ENCODE peak calls at places on chromosomes 5 and 9, in seven cellular contexts. One of them, this sample, is unnamed.
A peak's percentile ranks its signal among the peaks of the same experiment; 100 is the strongest.

GRCh38 chr9:89843074-89843473 is 238.3 kb downstream of the GADD45G start:
- DNase-seq in astrocyte: no peak
- DNase-seq in heart right ventricle: no peak
- DNase-seq in GM23338: no peak
- DNase-seq in body of pancreas: no peak
- DNase-seq in IMR-90: no peak
- DNase-seq in A673: no peak
- DNase-seq in this sample: no peak

GRCh38 chr9:70491798-70492736 is 77.6 kb upstream of the KLF9 start:
- DNase-seq in astrocyte: no peak
- DNase-seq in heart right ventricle: no peak
- DNase-seq in GM23338: no peak
- DNase-seq in body of pancreas: no peak
- DNase-seq in IMR-90: no peak
- DNase-seq in A673: no peak
- DNase-seq in this sample: no peak

GRCh38 chr5:54361683-54362411 is 51.5 kb upstream of the ARL15 start:
- DNase-seq in astrocyte: no peak
- DNase-seq in heart right ventricle: peak; percentile 46
- DNase-seq in GM23338: no peak
- DNase-seq in body of pancreas: peak; percentile 33
- DNase-seq in IMR-90: no peak
- DNase-seq in A673: no peak
- DNase-seq in this sample: no peak

GRCh38 chr5:169171495-169171894 is 129.4 kb downstream of the SLIT3 start:
- DNase-seq in astrocyte: no peak
- DNase-seq in heart right ventricle: no peak
- DNase-seq in GM23338: peak; percentile 43
- DNase-seq in body of pancreas: no peak
- DNase-seq in IMR-90: no peak
- DNase-seq in A673: no peak
- DNase-seq in this sample: no peak

GRCh38 chr5:110549301-110549700 is 177.2 kb downstream of the TMEM232 start:
- DNase-seq in astrocyte: no peak
- DNase-seq in heart right ventricle: no peak
- DNase-seq in GM23338: no peak
- DNase-seq in body of pancreas: no peak
- DNase-seq in IMR-90: no peak
- DNase-seq in A673: no peak
- DNase-seq in this sample: no peak

GRCh38 chr9:7965091-7965490 is 165.5 kb upstream of the DMAC1 start:
- DNase-seq in astrocyte: no peak
- DNase-seq in heart right ventricle: no peak
- DNase-seq in GM23338: no peak
- DNase-seq in body of pancreas: no peak
- DNase-seq in IMR-90: no peak
- DNase-seq in A673: no peak
- DNase-seq in this sample: peak; percentile 59

GRCh38 chr5:67495072-67495471 is 298.5 kb upstream of the CD180 start:
- DNase-seq in astrocyte: no peak
- DNase-seq in heart right ventricle: no peak
- DNase-seq in GM23338: no peak
- DNase-seq in body of pancreas: no peak
- DNase-seq in IMR-90: no peak
- DNase-seq in A673: no peak
- DNase-seq in this sample: no peak

GRCh38 chr5:94700592-94700991 is 82.1 kb downstream of the SLF1 start:
- DNase-seq in astrocyte: no peak
- DNase-seq in heart right ventricle: no peak
- DNase-seq in GM23338: no peak
- DNase-seq in body of pancreas: no peak
- DNase-seq in IMR-90: no peak
- DNase-seq in A673: no peak
- DNase-seq in this sample: no peak

GRCh38 chr9:135468866-135469521 is 10.6 kb upstream of the PPP1R26 start:
- DNase-seq in astrocyte: no peak
- DNase-seq in heart right ventricle: no peak
- DNase-seq in GM23338: no peak
- DNase-seq in body of pancreas: no peak
- DNase-seq in IMR-90: peak; percentile 46
- DNase-seq in A673: peak; percentile 83
- DNase-seq in this sample: no peak

GRCh38 chr9:113589890-113590289 is 126.4 kb downstream of the RGS3 start:
- DNase-seq in astrocyte: no peak
- DNase-seq in heart right ventricle: no peak
- DNase-seq in GM23338: no peak
- DNase-seq in body of pancreas: no peak
- DNase-seq in IMR-90: peak; percentile 66
- DNase-seq in A673: peak; percentile 61
- DNase-seq in this sample: no peak

GRCh38 chr9:19162026-19162366 is 34.7 kb upstream of the PLIN2 start:
- DNase-seq in astrocyte: no peak
- DNase-seq in heart right ventricle: no peak
- DNase-seq in GM23338: no peak
- DNase-seq in body of pancreas: no peak
- DNase-seq in IMR-90: no peak
- DNase-seq in A673: no peak
- DNase-seq in this sample: no peak

GRCh38 chr5:103014983-103015382 is 105.0 kb downstream of the GIN1 start:
- DNase-seq in astrocyte: peak; percentile 16
- DNase-seq in heart right ventricle: no peak
- DNase-seq in GM23338: no peak
- DNase-seq in body of pancreas: no peak
- DNase-seq in IMR-90: peak; percentile 78
- DNase-seq in A673: no peak
- DNase-seq in this sample: no peak

GRCh38 chr5:42590566-42590965 is 166.1 kb upstream of the CCDC152 start:
- DNase-seq in astrocyte: no peak
- DNase-seq in heart right ventricle: no peak
- DNase-seq in GM23338: no peak
- DNase-seq in body of pancreas: no peak
- DNase-seq in IMR-90: no peak
- DNase-seq in A673: no peak
- DNase-seq in this sample: no peak

GRCh38 chr5:42587056-42587723 is 164.0 kb downstream of the GHR start:
- DNase-seq in astrocyte: no peak
- DNase-seq in heart right ventricle: no peak
- DNase-seq in GM23338: no peak
- DNase-seq in body of pancreas: no peak
- DNase-seq in IMR-90: no peak
- DNase-seq in A673: no peak
- DNase-seq in this sample: no peak

GRCh38 chr5:42582723-42583122 is 159.5 kb downstream of the GHR start:
- DNase-seq in astrocyte: no peak
- DNase-seq in heart right ventricle: no peak
- DNase-seq in GM23338: no peak
- DNase-seq in body of pancreas: no peak
- DNase-seq in IMR-90: no peak
- DNase-seq in A673: no peak
- DNase-seq in this sample: no peak

GRCh38 chr5:42583322-42583721 is 160.1 kb downstream of the GHR start:
- DNase-seq in astrocyte: peak; percentile 20
- DNase-seq in heart right ventricle: peak; percentile 22
- DNase-seq in GM23338: peak; percentile 86
- DNase-seq in body of pancreas: peak; percentile 77
- DNase-seq in IMR-90: peak; percentile 38
- DNase-seq in A673: peak; percentile 45
- DNase-seq in this sample: peak; percentile 58

GRCh38 chr5:42586625-42587024 is 163.4 kb downstream of the GHR start:
- DNase-seq in astrocyte: no peak
- DNase-seq in heart right ventricle: peak; percentile 56
- DNase-seq in GM23338: no peak
- DNase-seq in body of pancreas: peak; percentile 21
- DNase-seq in IMR-90: no peak
- DNase-seq in A673: no peak
- DNase-seq in this sample: peak; percentile 89
- H3K4me1 ChIP-seq in astrocyte: no peaks in the 10 kb centered on the region
- H3K4me1 ChIP-seq in heart right ventricle: peaks cover 36% of the 10 kb centered on the region
- H3K4me1 ChIP-seq in GM23338: no peaks in the 10 kb centered on the region
- H3K4me1 ChIP-seq in body of pancreas: peaks cover 16% of the 10 kb centered on the region
- H3K4me1 ChIP-seq in IMR-90: no peaks in the 10 kb centered on the region
- H3K4me1 ChIP-seq in A673: no peaks in the 10 kb centered on the region
- H3K4me1 ChIP-seq in this sample: no peaks in the 10 kb centered on the region

GRCh38 chr5:127396490-127397155 is 106.0 kb downstream of the MEGF10 start:
- DNase-seq in astrocyte: no peak
- DNase-seq in heart right ventricle: no peak
- DNase-seq in GM23338: peak; percentile 30
- DNase-seq in body of pancreas: no peak
- DNase-seq in IMR-90: no peak
- DNase-seq in A673: no peak
- DNase-seq in this sample: no peak
- TF ChIP-seq CTCF in astrocyte: no peak
- TF ChIP-seq CTCF in heart right ventricle: no peak
- TF ChIP-seq CTCF in GM23338: peak; percentile 58
- TF ChIP-seq CTCF in body of pancreas: no peak
- TF ChIP-seq CTCF in IMR-90: no peak
- TF ChIP-seq CTCF in A673: no peak
- TF ChIP-seq CTCF in this sample: no peak

GRCh38 chr9:137612741-137613142 is 6.1 kb upstream of the EHMT1 start:
- DNase-seq in astrocyte: no peak
- DNase-seq in heart right ventricle: no peak
- DNase-seq in GM23338: no peak
- DNase-seq in body of pancreas: no peak
- DNase-seq in IMR-90: no peak
- DNase-seq in A673: no peak
- DNase-seq in this sample: no peak
- H3K4me1 ChIP-seq in astrocyte: peaks cover 22% of the 10 kb centered on the region
- H3K4me1 ChIP-seq in heart right ventricle: peaks cover 31% of the 10 kb centered on the region
- H3K4me1 ChIP-seq in GM23338: peaks cover 8% of the 10 kb centered on the region
- H3K4me1 ChIP-seq in body of pancreas: peaks cover 71% of the 10 kb centered on the region
- H3K4me1 ChIP-seq in IMR-90: peaks cover 16% of the 10 kb centered on the region
- H3K4me1 ChIP-seq in A673: peaks cover 4% of the 10 kb centered on the region
- H3K4me1 ChIP-seq in this sample: peaks cover 21% of the 10 kb centered on the region

GRCh38 chr9:88278036-88278435 is 110.2 kb upstream of the SPIN1 start:
- DNase-seq in astrocyte: no peak
- DNase-seq in heart right ventricle: no peak
- DNase-seq in GM23338: peak; percentile 32
- DNase-seq in body of pancreas: no peak
- DNase-seq in IMR-90: no peak
- DNase-seq in A673: no peak
- DNase-seq in this sample: no peak

GRCh38 chr9:88280816-88281382 is 107.3 kb upstream of the SPIN1 start:
- DNase-seq in astrocyte: peak; percentile 80
- DNase-seq in heart right ventricle: no peak
- DNase-seq in GM23338: peak; percentile 73
- DNase-seq in body of pancreas: no peak
- DNase-seq in IMR-90: peak; percentile 76
- DNase-seq in A673: no peak
- DNase-seq in this sample: no peak
- TF ChIP-seq CTCF in astrocyte: peak; percentile 29
- TF ChIP-seq CTCF in heart right ventricle: no peak
- TF ChIP-seq CTCF in GM23338: peak; percentile 54
- TF ChIP-seq CTCF in body of pancreas: no peak
- TF ChIP-seq CTCF in IMR-90: no peak
- TF ChIP-seq CTCF in A673: no peak
- TF ChIP-seq CTCF in this sample: no peak

GRCh38 chr9:92315456-92315855 is 9.7 kb downstream of the NOL8 start:
- DNase-seq in astrocyte: no peak
- DNase-seq in heart right ventricle: no peak
- DNase-seq in GM23338: no peak
- DNase-seq in body of pancreas: no peak
- DNase-seq in IMR-90: no peak
- DNase-seq in A673: no peak
- DNase-seq in this sample: no peak
- H3K4me1 ChIP-seq in astrocyte: no peaks in the 10 kb centered on the region
- H3K4me1 ChIP-seq in heart right ventricle: peaks cover 14% of the 10 kb centered on the region
- H3K4me1 ChIP-seq in GM23338: no peaks in the 10 kb centered on the region
- H3K4me1 ChIP-seq in body of pancreas: no peaks in the 10 kb centered on the region
- H3K4me1 ChIP-seq in IMR-90: peaks cover 3% of the 10 kb centered on the region
- H3K4me1 ChIP-seq in A673: no peaks in the 10 kb centered on the region
- H3K4me1 ChIP-seq in this sample: no peaks in the 10 kb centered on the region

DNA sequence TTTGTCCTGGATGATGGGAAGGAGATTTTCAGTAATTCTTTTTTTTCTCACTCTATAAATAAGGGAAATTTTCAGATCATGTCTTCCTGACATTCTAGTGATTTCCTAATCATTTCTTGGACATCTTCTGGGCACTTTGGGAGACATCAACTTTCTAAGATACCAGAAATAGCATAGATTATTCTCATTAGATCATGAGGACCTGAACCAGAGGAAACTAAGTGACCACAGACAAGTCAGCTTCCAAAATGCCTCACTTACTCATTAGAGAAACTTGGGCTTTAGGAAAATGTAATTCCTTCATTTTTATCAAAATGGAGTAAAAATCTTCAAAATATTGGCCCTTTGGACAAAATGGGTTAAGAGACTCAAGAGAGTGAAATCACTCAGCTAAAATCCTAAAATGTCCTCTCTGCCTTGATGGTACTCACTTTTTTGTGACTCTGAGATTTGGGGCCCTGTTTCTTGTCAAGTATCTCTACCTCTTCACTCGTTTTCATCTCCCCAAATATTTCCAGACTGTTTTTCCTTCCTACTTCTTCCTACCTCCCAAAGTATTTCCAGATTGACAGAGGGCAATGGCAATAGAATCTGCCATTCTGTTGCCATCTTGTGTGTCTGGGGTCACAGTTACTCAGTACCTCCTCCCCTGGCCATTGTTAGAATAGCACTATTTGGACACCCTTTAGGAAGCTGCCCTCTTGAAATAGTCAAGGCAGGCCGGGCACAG is 194.5 kb downstream of the NR3C1 start:
- DNase-seq in astrocyte: peak; percentile 57
- DNase-seq in heart right ventricle: no peak
- DNase-seq in GM23338: peak; percentile 34
- DNase-seq in body of pancreas: no peak
- DNase-seq in IMR-90: peak; percentile 47
- DNase-seq in A673: peak; percentile 23
- DNase-seq in this sample: no peak
- TF ChIP-seq CTCF in astrocyte: no peak
- TF ChIP-seq CTCF in heart right ventricle: no peak
- TF ChIP-seq CTCF in GM23338: peak; percentile 44
- TF ChIP-seq CTCF in body of pancreas: no peak
- TF ChIP-seq CTCF in IMR-90: peak; percentile 11
- TF ChIP-seq CTCF in A673: peak; percentile 26
- TF ChIP-seq CTCF in this sample: no peak

GRCh38 chr9:120366646-120367019 is 213.3 kb downstream of the CDK5RAP2 start:
- DNase-seq in astrocyte: peak; percentile 93
- DNase-seq in heart right ventricle: no peak
- DNase-seq in GM23338: peak; percentile 89
- DNase-seq in body of pancreas: peak; percentile 51
- DNase-seq in IMR-90: peak; percentile 91
- DNase-seq in A673: peak; percentile 55
- DNase-seq in this sample: no peak
- H3K4me1 ChIP-seq in astrocyte: peaks cover 7% of the 10 kb centered on the region
- H3K4me1 ChIP-seq in heart right ventricle: peaks cover 3% of the 10 kb centered on the region
- H3K4me1 ChIP-seq in GM23338: no peaks in the 10 kb centered on the region
- H3K4me1 ChIP-seq in body of pancreas: no peaks in the 10 kb centered on the region
- H3K4me1 ChIP-seq in IMR-90: peaks cover 5% of the 10 kb centered on the region
- H3K4me1 ChIP-seq in A673: no peaks in the 10 kb centered on the region
- H3K4me1 ChIP-seq in this sample: no peaks in the 10 kb centered on the region

GRCh38 chr5:160789219-160789820 is 62.7 kb downstream of the ATP10B start:
- DNase-seq in astrocyte: no peak
- DNase-seq in heart right ventricle: no peak
- DNase-seq in GM23338: no peak
- DNase-seq in body of pancreas: no peak
- DNase-seq in IMR-90: no peak
- DNase-seq in A673: no peak
- DNase-seq in this sample: no peak

GRCh38 chr5:160792281-160792680 is 59.7 kb downstream of the ATP10B start:
- DNase-seq in astrocyte: no peak
- DNase-seq in heart right ventricle: no peak
- DNase-seq in GM23338: no peak
- DNase-seq in body of pancreas: no peak
- DNase-seq in IMR-90: no peak
- DNase-seq in A673: no peak
- DNase-seq in this sample: no peak

GRCh38 chr5:160792732-160793454 is 59.1 kb downstream of the ATP10B start:
- DNase-seq in astrocyte: no peak
- DNase-seq in heart right ventricle: no peak
- DNase-seq in GM23338: no peak
- DNase-seq in body of pancreas: no peak
- DNase-seq in IMR-90: no peak
- DNase-seq in A673: no peak
- DNase-seq in this sample: no peak

GRCh38 chr5:160787247-160787646 is 64.8 kb downstream of the ATP10B start:
- DNase-seq in astrocyte: no peak
- DNase-seq in heart right ventricle: no peak
- DNase-seq in GM23338: peak; percentile 75
- DNase-seq in body of pancreas: peak; percentile 69
- DNase-seq in IMR-90: no peak
- DNase-seq in A673: no peak
- DNase-seq in this sample: no peak
- TF ChIP-seq CTCF in astrocyte: no peak
- TF ChIP-seq CTCF in heart right ventricle: peak; percentile 41
- TF ChIP-seq CTCF in GM23338: peak; percentile 93
- TF ChIP-seq CTCF in body of pancreas: peak; percentile 58
- TF ChIP-seq CTCF in IMR-90: no peak
- TF ChIP-seq CTCF in A673: peak; percentile 17
- TF ChIP-seq CTCF in this sample: peak; percentile 19